ENCODE peak calls at places on chromosomes 5 and 9, in six cellular contexts. O, N, Y, V, L and J are unnamed samples.

GRCh38 chr5:106195679-106196078 is 1475.1 kb downstream of the EFNA5 start:
- DNase-seq in O (no peak), N (no peak), L (no peak), Y (no peak), V (no peak), J (no peak)

GRCh38 chr9:101324245-101324804 is 60.5 kb downstream of the BAAT start:
- DNase-seq in O (no peak), L (no peak), N (no peak), Y (no peak), V (no peak), J (no peak)

GRCh38 chr9:123763910-123764588 is 165.9 kb downstream of the DENND1A start:
- DNase-seq in N (no peak), L (no peak), V (no peak), O (no peak), Y (no peak), J (no peak)

GRCh38 chr5:170444969-170445505 is 55.9 kb upstream of the KCNMB1 start:
- DNase-seq in Y (no peak), N (no peak), L (no peak), O (no peak), V (no peak), J (no peak)

GRCh38 chr5:136811551-136811950 is 446.2 kb upstream of the TRPC7 start:
- DNase-seq in Y (no peak), N (no peak), V (no peak), L (no peak), O (no peak), J (no peak)

GRCh38 chr9:96031366-96031824 is 155.9 kb downstream of the ERCC6L2 start:
- DNase-seq in L (peak; percentile 82), N (no peak), V (peak; percentile 83), O (peak; percentile 90), Y (no peak), J (no peak)

GRCh38 chr9:128835246-128836210 is 5.9 kb upstream of the SPOUT1 start:
- DNase-seq in Y (no peak), O (peak; percentile 61), N (no peak), V (no peak), L (peak; percentile 33), J (no peak)

GRCh38 chr9:122087406-122088200 is 5.5 kb downstream of the TTLL11 start:
- DNase-seq in O (no peak), V (peak; percentile 44), N (no peak), L (peak; percentile 71), Y (no peak), J (no peak)

GRCh38 chr5:115962565-115963402 is 509 bp downstream of the LVRN start:
- DNase-seq in Y (no peak), O (peak; percentile 73), L (peak; percentile 58), V (no peak), N (no peak), J (peak; percentile 52)

GRCh38 chr9:98372077-98372812 is 116.8 kb upstream of the TBC1D2 start:
- DNase-seq in N (no peak), O (no peak), L (no peak), V (no peak), Y (no peak), J (no peak)

GRCh38 chr5:104048231-104048630 is 485.6 kb upstream of the NUDT12 start:
- DNase-seq in N (no peak), V (no peak), O (no peak), Y (no peak), L (no peak), J (no peak)

GRCh38 chr9:136898483-136899100 is 12.3 kb downstream of the TRAF2 start:
- DNase-seq in Y (no peak), O (no peak), V (no peak), N (no peak), L (no peak), J (no peak)

GRCh38 chr9:133031496-133031911 is 707 bp downstream of the GTF3C5 start:
- DNase-seq in Y (no peak), L (no peak), O (peak; percentile 37), N (no peak), V (no peak), J (no peak)

GRCh38 chr5:139678751-139679750 is 30.9 kb downstream of the CXXC5 start:
- DNase-seq in L (no peak), N (no peak), O (peak; percentile 69), Y (no peak), V (no peak), J (no peak)

GRCh38 chr9:9729082-9729481 is 883.7 kb downstream of the PTPRD start:
- DNase-seq in L (no peak), Y (no peak), N (no peak), V (no peak), O (no peak), J (no peak)

GRCh38 chr9:108543251-108543768 is 312.5 kb downstream of the ACTL7B start:
- DNase-seq in V (no peak), N (no peak), O (no peak), L (no peak), Y (no peak), J (no peak)

GRCh38 chr5:164746723-164747122 is 1241.3 kb downstream of the MAT2B start:
- DNase-seq in N (no peak), V (no peak), Y (no peak), L (no peak), O (no peak), J (no peak)

GRCh38 chr5:109911731-109912130 is 222.0 kb downstream of the MAN2A1 start:
- DNase-seq in Y (no peak), O (no peak), N (no peak), L (no peak), V (no peak), J (no peak)

GRCh38 chr9:123657099-123657498 is 272.8 kb downstream of the DENND1A start:
- DNase-seq in V (no peak), N (no peak), Y (no peak), L (no peak), O (no peak), J (no peak)

GRCh38 chr5:150836703-150837102 is 9.6 kb upstream of the IRGM start:
- DNase-seq in L (no peak), V (no peak), Y (no peak), O (no peak), N (no peak), J (no peak)

GRCh38 chr9:96251451-96251850 is 50.5 kb downstream of the HSD17B3 start:
- DNase-seq in L (no peak), N (no peak), Y (no peak), O (no peak), V (no peak), J (no peak)

GRCh38 chr9:112110094-112110772 is 64.9 kb downstream of the SUSD1 start:
- DNase-seq in V (no peak), N (no peak), O (no peak), L (no peak), Y (no peak), J (no peak)

GRCh38 chr5:1547655-1548054 is 23.9 kb upstream of the LPCAT1 start:
- DNase-seq in O (no peak), L (no peak), Y (no peak), N (no peak), V (no peak), J (peak; percentile 11)

GRCh38 chr5:146338774-146339714 is at the start of gene POU4F3:
- DNase-seq in N (no peak), Y (no peak), L (no peak), V (no peak), O (no peak), J (no peak)

GRCh38 chr9:124758061-124758460 is 13.1 kb downstream of the NR6A1 start:
- DNase-seq in N (no peak), V (peak; percentile 43), L (no peak), O (no peak), Y (no peak), J (no peak)

GRCh38 chr9:107615325-107615724 is 125.8 kb upstream of the KLF4 start:
- DNase-seq in L (no peak), O (no peak), V (no peak), N (no peak), Y (no peak), J (no peak)

GRCh38 chr5:56475689-56476486 is 242.8 kb upstream of the ANKRD55 start:
- DNase-seq in O (no peak), N (no peak), Y (no peak), L (no peak), V (no peak), J (no peak)
- H3K4me1 ChIP-seq in O (peaks cover 5% of the 10 kb centered on the region), N (peaks cover 14% of the 10 kb centered on the region), Y (peaks cover 16% of the 10 kb centered on the region), L (no peaks in the 10 kb centered on the region), V (no peaks in the 10 kb centered on the region), J (no peaks in the 10 kb centered on the region)

DNA sequence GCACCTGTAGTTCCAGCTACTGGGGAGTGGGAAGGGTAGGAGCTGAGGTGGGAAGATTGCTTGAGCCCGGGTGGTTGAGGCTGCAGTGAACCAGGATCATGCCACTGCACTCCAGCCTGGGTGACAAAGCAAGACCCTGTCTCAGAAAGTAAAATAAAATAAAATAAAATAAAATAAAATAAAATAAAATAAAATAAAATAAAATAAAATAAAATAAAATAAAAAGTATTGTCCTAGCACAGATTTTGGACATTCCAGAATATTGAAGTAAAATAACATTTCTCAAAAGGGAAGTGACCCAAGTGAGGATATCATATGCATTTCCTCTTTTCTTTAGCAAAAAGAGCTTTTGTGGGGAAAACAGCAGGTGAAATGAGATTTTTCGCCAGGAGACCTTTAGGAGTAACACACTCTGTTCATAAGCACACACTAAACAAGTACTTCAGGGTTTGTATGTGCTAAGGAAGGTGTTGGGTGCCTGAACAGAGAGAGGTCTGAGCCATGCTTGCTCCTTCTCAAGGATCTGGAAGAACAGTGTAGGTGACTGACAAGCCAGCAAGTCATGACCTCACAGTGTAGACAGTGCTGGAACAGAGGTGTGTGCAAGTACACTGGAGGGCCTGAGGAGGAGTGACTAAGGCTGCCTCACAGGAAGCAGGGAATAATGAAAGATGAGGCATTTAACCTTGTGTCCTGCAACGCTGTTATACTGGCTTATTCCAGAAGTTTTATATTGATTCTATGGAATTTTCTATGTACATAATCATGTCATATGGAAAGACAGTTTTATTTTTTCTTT is 83.7 kb downstream of the TMEM174 start:
- DNase-seq in O (no peak), L (no peak), Y (no peak), V (no peak), N (no peak), J (no peak)
- H3K27ac ChIP-seq in O (no peak overlapping the region), L (no peak overlapping the region), Y (no peak overlapping the region), V (no peak overlapping the region), N (no peak overlapping the region), J (no peak overlapping the region)

GRCh38 chr5:6717247-6717646 is 4.0 kb downstream of the TENT4A start:
- DNase-seq in Y (no peak), V (no peak), L (no peak), O (no peak), N (no peak), J (peak; percentile 18)
- H3K4me1 ChIP-seq in Y (peaks cover 30% of the 10 kb centered on the region), V (no peaks in the 10 kb centered on the region), L (peaks cover 7% of the 10 kb centered on the region), O (peaks cover 40% of the 10 kb centered on the region), N (peaks cover 62% of the 10 kb centered on the region), J (peaks cover 27% of the 10 kb centered on the region)

GRCh38 chr9:73199886-73200285 is 48.2 kb downstream of the ANXA1 start:
- DNase-seq in L (no peak), V (no peak), N (no peak), O (no peak), Y (no peak), J (no peak)
- H3K27ac ChIP-seq in L (no peak overlapping the region), V (no peak overlapping the region), N (no peak overlapping the region), O (no peak overlapping the region), Y (no peak overlapping the region), J (no peak overlapping the region)